ENCODE peak calls at places on chromosomes 2 and 18, in nine cellular contexts. K is tibial artery, O is cardiac muscle cell, L is A549, P is fibroblast of the aortic adventitia, N is GM20000, T is heart left ventricle, F is IMR-90, Z is AG09309. H is an unnamed sample.

GRCh38 chr2:182509231-182509630 is 82.4 kb upstream of the PDE1A start:
- DNase-seq in K (no peak), O (no peak), L (no peak), P (no peak), N (no peak), T (no peak), F (no peak), Z (no peak), H (no peak)

GRCh38 chr18:72652990-72653593 is 109.0 kb upstream of the CBLN2 start:
- DNase-seq in K (no peak), O (no peak), L (peak), P (no peak), N (peak), T (no peak), F (no peak), Z (no peak), H (no peak)

GRCh38 chr2:166333809-166334208 is 41.9 kb downstream of the SCN9A start:
- DNase-seq in K (no peak), O (no peak), L (no peak), P (no peak), N (no peak), T (no peak), F (peak), Z (no peak), H (no peak)

GRCh38 chr2:208370881-208371633 is 35.5 kb upstream of the PTH2R start:
- DNase-seq in K (no peak), O (peak), L (no peak), P (peak), N (no peak), T (no peak), F (peak), Z (no peak), H (no peak)

GRCh38 chr18:50080932-50081560 is 113.9 kb downstream of the MYO5B start:
- DNase-seq in K (no peak), O (no peak), L (no peak), P (no peak), N (no peak), T (no peak), F (no peak), Z (no peak), H (no peak)

GRCh38 chr2:158511706-158512105 is 55.0 kb downstream of the PKP4 start:
- DNase-seq in K (no peak), O (no peak), L (no peak), P (no peak), N (no peak), T (no peak), F (no peak), Z (no peak), H (no peak)

GRCh38 chr18:6741290-6741689 is 11.8 kb downstream of the ARHGAP28 start:
- DNase-seq in K (no peak), O (peak), L (peak), P (peak), N (no peak), T (peak), F (peak), Z (peak), H (no peak)

GRCh38 chr18:3604626-3605408 is 154.8 kb downstream of the TGIF1 start:
- DNase-seq in K (no peak), O (peak), L (peak), P (peak), N (peak), T (no peak), F (peak), Z (peak), H (no peak)

GRCh38 chr2:225020157-225020864 is 22.0 kb downstream of the DOCK10 start:
- DNase-seq in K (no peak), O (no peak), L (no peak), P (no peak), N (no peak), T (no peak), F (no peak), Z (no peak), H (no peak)

GRCh38 chr2:170161516-170162260 is 16.3 kb upstream of the MYO3B start:
- DNase-seq in K (no peak), O (peak), L (no peak), P (peak), N (no peak), T (no peak), F (no peak), Z (no peak), H (no peak)

GRCh38 chr18:49961271-49961670 is 147.9 kb upstream of the ACAA2 start:
- DNase-seq in K (no peak), O (no peak), L (no peak), P (no peak), N (no peak), T (no peak), F (no peak), Z (no peak), H (no peak)

GRCh38 chr2:60075048-60075447 is 478.4 kb downstream of the BCL11A start:
- DNase-seq in K (no peak), O (no peak), L (no peak), P (no peak), N (no peak), T (no peak), F (no peak), Z (no peak), H (no peak)

GRCh38 chr2:218876562-218877219 is 4.0 kb upstream of the WNT10A start:
- DNase-seq in K (no peak), O (peak), L (peak), P (peak), N (peak), T (peak), F (peak), Z (no peak), H (peak)

GRCh38 chr2:240127911-240128607 is 8.0 kb downstream of the COPS9 start:
- DNase-seq in K (no peak), O (no peak), L (no peak), P (no peak), N (no peak), T (no peak), F (no peak), Z (no peak), H (no peak)

GRCh38 chr2:183021613-183022012 is 16.6 kb downstream of the NCKAP1 start:
- DNase-seq in K (no peak), O (no peak), L (no peak), P (no peak), N (no peak), T (no peak), F (no peak), Z (no peak), H (no peak)

GRCh38 chr18:48800877-48801727 is 149.7 kb downstream of the SMAD7 start:
- DNase-seq in K (peak), O (no peak), L (no peak), P (peak), N (peak), T (peak), F (peak), Z (peak), H (peak)

GRCh38 chr2:28613616-28614501 is 118.0 kb downstream of the PLB1 start:
- DNase-seq in K (no peak), O (no peak), L (no peak), P (no peak), N (no peak), T (peak), F (peak), Z (no peak), H (no peak)

GRCh38 chr2:64262068-64262467 is 117.8 kb upstream of the PELI1 start:
- DNase-seq in K (no peak), O (no peak), L (peak), P (no peak), N (no peak), T (no peak), F (no peak), Z (no peak), H (no peak)

GRCh38 chr2:221836091-221836490 is 264.0 kb upstream of the EPHA4 start:
- DNase-seq in K (no peak), O (no peak), L (no peak), P (peak), N (no peak), T (no peak), F (no peak), Z (no peak), H (no peak)

GRCh38 chr2:195533771-195534642 is 123.0 kb upstream of the SLC39A10 start:
- DNase-seq in K (peak), O (peak), L (peak), P (peak), N (no peak), T (peak), F (peak), Z (peak), H (peak)

GRCh38 chr2:85175369-85176299 is 42.4 kb downstream of the TCF7L1 start:
- DNase-seq in K (peak), O (peak), L (no peak), P (peak), N (no peak), T (peak), F (peak), Z (peak), H (no peak)

GRCh38 chr2:147663153-147663961 is 181.5 kb upstream of the ACVR2A start:
- DNase-seq in K (no peak), O (no peak), L (no peak), P (no peak), N (peak), T (no peak), F (no peak), Z (no peak), H (no peak)

DNA sequence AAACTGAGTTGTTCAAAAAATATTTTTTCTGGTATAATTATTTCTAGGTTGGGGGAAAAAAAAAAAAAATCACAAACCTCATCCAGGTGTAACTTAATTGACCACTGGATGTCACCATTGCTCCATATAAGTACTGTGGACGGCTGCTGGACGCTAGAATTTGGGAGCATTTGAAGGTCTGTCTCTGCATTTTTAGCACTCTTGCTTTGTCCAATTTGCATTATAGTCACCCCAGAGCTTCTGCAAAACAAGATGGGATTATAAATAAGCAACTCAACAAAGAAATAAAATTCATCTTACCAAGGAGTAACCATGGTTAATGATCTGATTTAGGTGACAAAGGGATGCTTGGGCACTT is 83.7 kb downstream of the HRH4 start:
- DNase-seq in K (no peak), O (peak), L (peak), P (peak), N (no peak), T (no peak), F (peak), Z (no peak), H (no peak)
- TF ChIP-seq CTCF in K (peak), O (peak), L (peak), P (peak), N (no peak), T (no peak), F (peak), Z (peak), H (no peak)

DNA sequence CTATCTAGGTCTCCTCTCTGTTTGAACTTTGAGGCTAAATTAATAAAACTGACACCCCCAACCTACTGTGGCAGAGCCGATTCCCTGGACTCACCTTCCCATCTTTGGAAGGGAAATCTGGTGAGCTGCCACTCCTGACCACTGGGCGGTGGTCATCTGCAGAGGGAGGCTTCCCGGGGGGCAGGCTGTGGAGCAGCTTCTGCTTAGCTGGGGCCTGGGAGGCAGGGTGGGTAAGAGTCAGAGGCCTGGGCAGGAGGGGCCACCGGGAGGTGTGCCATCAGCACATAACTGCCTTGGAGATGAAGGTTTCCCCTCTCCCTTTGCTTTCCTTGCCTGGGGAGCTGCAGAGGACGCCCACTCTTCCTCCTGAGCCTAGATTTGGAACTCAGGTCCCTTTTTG is 2.3 kb upstream of the NPPC start:
- DNase-seq in K (peak), O (no peak), L (peak), P (no peak), N (peak), T (no peak), F (no peak), Z (no peak), H (no peak)
- TF ChIP-seq CTCF in K (no peak), O (no peak), L (no peak), P (no peak), N (no peak), T (no peak), F (peak), Z (peak), H (no peak)

DNA sequence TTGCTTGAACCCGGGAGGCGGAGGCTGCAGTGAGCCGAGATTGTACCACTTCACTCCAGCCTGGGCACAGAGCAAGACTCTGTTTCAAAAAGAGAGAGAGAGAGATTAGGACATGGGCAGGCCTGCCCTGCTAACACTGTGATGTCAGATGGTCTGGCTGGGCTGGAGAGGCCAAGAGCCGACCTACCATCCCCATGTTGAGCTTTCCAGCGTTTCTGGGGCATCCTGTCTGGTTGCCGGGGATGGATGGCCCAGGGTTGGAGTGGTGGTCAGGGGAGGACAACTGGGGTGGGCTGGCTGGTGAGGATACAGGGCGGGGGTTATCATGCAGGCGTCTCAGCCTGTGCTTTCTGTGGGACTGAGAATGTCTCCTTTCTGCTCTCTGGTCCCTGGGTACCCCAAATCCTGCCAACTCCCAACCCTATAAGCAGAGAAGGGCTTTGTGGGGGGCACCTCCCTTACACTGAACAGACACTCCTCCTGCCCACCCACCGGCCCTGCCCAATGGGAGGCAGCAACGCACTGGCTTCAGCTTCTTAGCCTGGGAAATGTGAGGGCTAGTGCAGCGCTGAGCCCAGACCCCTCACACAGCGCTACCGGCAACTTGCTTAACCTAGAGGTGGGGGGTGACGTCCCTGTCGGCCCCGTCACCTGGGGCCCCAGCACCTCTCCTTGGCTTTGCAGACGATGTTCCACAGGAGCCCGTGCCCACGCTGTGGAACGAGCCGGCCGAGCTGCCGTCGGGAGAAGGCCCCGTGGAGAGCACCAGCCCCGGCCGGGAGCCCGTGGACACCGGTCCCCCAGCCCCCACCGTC is 5.4 kb downstream of the SNORC start:
- DNase-seq in K (peak), O (no peak), L (peak), P (no peak), N (peak), T (no peak), F (no peak), Z (no peak), H (no peak)
- TF ChIP-seq CTCF in K (no peak), O (peak), L (no peak), P (peak), N (no peak), T (no peak), F (no peak), Z (peak), H (no peak)

GRCh38 chr2:99067871-99068270 is 73.6 kb upstream of the C2orf15 start:
- DNase-seq in K (no peak), O (no peak), L (no peak), P (no peak), N (no peak), T (no peak), F (no peak), Z (no peak), H (no peak)

GRCh38 chr2:99072556-99072955 is 69.0 kb upstream of the C2orf15 start:
- DNase-seq in K (no peak), O (no peak), L (no peak), P (no peak), N (no peak), T (no peak), F (no peak), Z (no peak), H (no peak)

GRCh38 chr2:99066075-99066557 is 75.4 kb upstream of the C2orf15 start:
- DNase-seq in K (no peak), O (peak), L (peak), P (peak), N (peak), T (no peak), F (peak), Z (peak), H (no peak)

DNA sequence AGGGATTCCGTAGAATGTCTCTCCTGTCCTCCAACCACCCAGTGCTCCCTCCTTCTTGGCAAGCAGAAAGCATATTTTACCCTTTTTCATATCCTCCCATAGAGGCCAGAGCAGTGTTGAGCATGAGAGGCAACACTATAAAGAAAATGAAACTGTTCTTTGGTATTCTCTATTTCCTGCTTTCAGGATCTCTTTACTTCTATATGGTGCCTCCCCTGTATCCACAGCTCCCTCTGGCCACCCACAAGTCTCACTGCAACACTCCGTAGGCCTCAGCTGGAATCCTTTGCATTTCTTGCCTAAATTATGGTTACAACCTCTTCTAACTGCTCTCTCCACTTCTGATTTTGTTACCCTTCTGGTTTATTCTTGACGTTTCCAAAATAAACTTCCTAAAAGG is 74.9 kb upstream of the C2orf15 start:
- DNase-seq in K (no peak), O (peak), L (peak), P (peak), N (peak), T (no peak), F (peak), Z (peak), H (no peak)
- TF ChIP-seq CTCF in K (no peak), O (peak), L (peak), P (peak), N (no peak), T (peak), F (peak), Z (peak), H (no peak)

GRCh38 chr18:32674491-32674890 is 98.3 kb downstream of the KLHL14 start:
- DNase-seq in K (no peak), O (peak), L (peak), P (no peak), N (no peak), T (no peak), F (no peak), Z (no peak), H (no peak)
- TF ChIP-seq CTCF in K (no peak), O (no peak), L (no peak), P (no peak), N (no peak), T (no peak), F (no peak), Z (no peak), H (no peak)

DNA sequence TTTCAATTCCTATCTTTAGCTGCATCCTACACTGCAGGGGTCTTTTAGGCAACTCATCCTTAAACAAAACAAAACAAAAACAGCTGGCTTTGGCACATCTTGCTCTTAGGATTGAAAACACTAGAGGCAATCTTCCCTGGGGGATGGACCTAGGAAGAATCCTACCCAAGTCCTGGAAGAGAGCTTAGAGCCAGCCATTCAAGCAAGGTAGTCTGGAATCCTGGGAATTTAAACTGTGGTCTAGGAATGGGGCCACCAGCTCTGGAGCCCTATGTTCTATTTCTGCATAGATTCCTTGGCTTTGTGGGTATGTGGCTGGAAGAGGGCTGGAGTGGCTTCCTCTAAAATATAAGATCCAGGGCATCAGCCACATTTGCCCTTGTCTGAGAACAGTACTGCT is 27.7 kb downstream of the MYL1 start:
- DNase-seq in K (no peak), O (no peak), L (no peak), P (no peak), N (no peak), T (no peak), F (no peak), Z (no peak), H (no peak)
- TF ChIP-seq CTCF in K (no peak), O (no peak), L (no peak), P (no peak), N (no peak), T (no peak), F (no peak), Z (no peak), H (no peak)

GRCh38 chr2:149490296-149490695 is 97.3 kb downstream of the MMADHC start:
- DNase-seq in K (no peak), O (peak), L (no peak), P (no peak), N (no peak), T (no peak), F (no peak), Z (peak), H (no peak)
- TF ChIP-seq CTCF in K (no peak), O (peak), L (no peak), P (no peak), N (no peak), T (no peak), F (no peak), Z (peak), H (no peak)